ENCODE peak calls at places on chromosomes 5 and 9, in seven cellular contexts. K is GM23338; N is heart left ventricle; W is IMR-90; B is CD8-positive, alpha-beta T cell; Q is gastrocnemius medialis; H is brain microvascular endothelial cell. I is an unnamed sample.
A peak's percentile ranks its signal among the peaks of the same experiment; 100 is the strongest.

GRCh38 chr5:134539732-134540131 is 14.3 kb downstream of the JADE2 start:
- DNase-seq in K (peak; percentile 96), N (peak; percentile 11), W (no peak), B (no peak), Q (no peak), H (no peak), I (no peak)

GRCh38 chr5:151570058-151570457 is 21.1 kb downstream of the FAT2 start:
- DNase-seq in K (no peak), N (no peak), W (no peak), B (no peak), Q (no peak), H (no peak), I (no peak)

GRCh38 chr5:14959443-14960119 is 88.0 kb upstream of the ANKH start:
- DNase-seq in K (peak; percentile 6), N (no peak), W (no peak), B (no peak), Q (no peak), H (peak; percentile 1), I (no peak)

GRCh38 chr5:17316973-17317459 is 99.6 kb downstream of the BASP1 start:
- DNase-seq in K (no peak), N (no peak), W (peak; percentile 23), B (no peak), Q (no peak), H (peak; percentile 29), I (no peak)

GRCh38 chr9:121566401-121567141 is 66.9 kb upstream of the GGTA1 start:
- DNase-seq in K (no peak), N (peak; percentile 78), W (peak; percentile 79), B (no peak), Q (peak; percentile 93), H (peak; percentile 70), I (no peak)

GRCh38 chr9:127976498-127976897 is 4.3 kb downstream of the EEIG1 start:
- DNase-seq in K (no peak), N (peak; percentile 27), W (no peak), B (no peak), Q (peak; percentile 60), H (no peak), I (peak; percentile 81)

GRCh38 chr5:55303238-55303690 is 4.2 kb downstream of the DHX29 start:
- DNase-seq in K (no peak), N (no peak), W (peak; percentile 93), B (no peak), Q (no peak), H (peak; percentile 51), I (no peak)

GRCh38 chr9:16611001-16611400 is 259.5 kb downstream of the BNC2 start:
- DNase-seq in K (no peak), N (no peak), W (no peak), B (no peak), Q (no peak), H (no peak), I (no peak)

GRCh38 chr5:6728011-6728794 is 15.0 kb downstream of the TENT4A start:
- DNase-seq in K (peak; percentile 56), N (no peak), W (no peak), B (no peak), Q (no peak), H (no peak), I (peak; percentile 50)

GRCh38 chr9:84839538-84839937 is 170.0 kb downstream of the NTRK2 start:
- DNase-seq in K (no peak), N (no peak), W (no peak), B (no peak), Q (no peak), H (peak; percentile 30), I (no peak)

GRCh38 chr9:135450956-135451355 is 28.6 kb upstream of the PPP1R26 start:
- DNase-seq in K (no peak), N (no peak), W (no peak), B (no peak), Q (no peak), H (no peak), I (no peak)

GRCh38 chr5:170757669-170758068 is 25.9 kb upstream of the GABRP start:
- DNase-seq in K (no peak), N (no peak), W (no peak), B (no peak), Q (no peak), H (no peak), I (no peak)

GRCh38 chr9:137666505-137666809 is 47.7 kb downstream of the EHMT1 start:
- DNase-seq in K (no peak), N (no peak), W (no peak), B (no peak), Q (no peak), H (no peak), I (no peak)

GRCh38 chr5:52783226-52783959 is 4.3 kb upstream of the ITGA1 start:
- DNase-seq in K (no peak), N (peak; percentile 67), W (no peak), B (no peak), Q (no peak), H (no peak), I (peak; percentile 49)

GRCh38 chr5:100856462-100856861 is 46.6 kb downstream of the ST8SIA4 start:
- DNase-seq in K (no peak), N (no peak), W (no peak), B (no peak), Q (no peak), H (no peak), I (no peak)

GRCh38 chr5:164518741-164519080 is 1013.3 kb downstream of the MAT2B start:
- DNase-seq in K (no peak), N (no peak), W (no peak), B (no peak), Q (no peak), H (no peak), I (no peak)

GRCh38 chr5:154143121-154143725 is 47.3 kb upstream of the GALNT10 start:
- DNase-seq in K (no peak), N (no peak), W (no peak), B (no peak), Q (no peak), H (no peak), I (no peak)

GRCh38 chr5:108344103-108344822 is 37.6 kb downstream of the FBXL17 start:
- DNase-seq in K (no peak), N (no peak), W (no peak), B (no peak), Q (no peak), H (no peak), I (no peak)

GRCh38 chr5:108341866-108342265 is 40.0 kb downstream of the FBXL17 start:
- DNase-seq in K (no peak), N (no peak), W (peak; percentile 3), B (no peak), Q (no peak), H (no peak), I (no peak)

GRCh38 chr5:108340131-108340530 is 41.8 kb downstream of the FBXL17 start:
- DNase-seq in K (no peak), N (no peak), W (no peak), B (no peak), Q (no peak), H (no peak), I (no peak)

GRCh38 chr5:108345541-108346171 is 36.2 kb downstream of the FBXL17 start:
- DNase-seq in K (peak; percentile 68), N (no peak), W (peak; percentile 67), B (no peak), Q (no peak), H (no peak), I (no peak)
- TF ChIP-seq CTCF in K (no peak), N (peak; percentile 49), W (peak; percentile 54), B (peak; percentile 72), Q (peak; percentile 46), H (no peak), I (peak; percentile 60)

GRCh38 chr9:130010151-130010988 is 32.6 kb downstream of the FNBP1 start:
- DNase-seq in K (no peak), N (no peak), W (no peak), B (no peak), Q (no peak), H (no peak), I (no peak)
- H3K27ac ChIP-seq in K (peak overlapping the region; percentile 40), N (no peak overlapping the region), W (no peak overlapping the region), B (no peak overlapping the region), Q (no peak overlapping the region), H (no peak overlapping the region), I (no peak overlapping the region)

DNA sequence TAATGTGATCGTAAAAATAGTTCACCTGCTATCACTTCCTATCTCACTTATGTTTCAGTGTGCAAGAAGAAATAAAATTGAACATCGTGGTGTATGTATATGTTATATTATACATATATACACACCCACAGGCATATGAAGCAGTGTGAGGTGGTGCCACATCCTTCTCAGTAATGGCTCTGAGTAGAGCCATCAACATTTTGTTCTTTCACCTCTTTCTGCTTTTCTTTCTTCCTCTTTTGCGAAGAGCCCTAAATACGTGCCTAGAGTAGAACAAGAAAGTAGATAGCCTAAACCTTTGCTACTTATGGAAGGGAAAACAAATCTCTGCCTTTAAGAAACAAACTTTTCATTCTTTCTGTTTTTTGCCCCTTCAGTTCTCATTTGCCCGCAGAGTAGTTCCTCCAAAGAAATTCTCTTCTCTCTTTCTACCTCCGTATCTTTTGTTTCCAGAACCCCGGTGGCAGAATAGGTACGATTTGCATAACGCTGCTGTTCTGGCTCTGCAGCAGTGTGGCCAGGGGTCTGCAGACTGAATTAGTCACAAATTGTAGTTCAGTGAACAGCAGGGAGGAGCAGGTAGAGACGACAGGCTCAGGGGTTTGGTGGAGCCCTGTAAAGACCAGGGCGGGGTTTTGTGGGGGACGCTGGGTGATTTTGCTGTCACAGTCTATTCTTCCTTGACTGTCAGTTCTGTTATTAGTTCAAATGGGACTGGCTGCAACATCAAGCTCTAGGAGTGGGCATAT is 40.5 kb upstream of the PJA2 start:
- DNase-seq in K (peak; percentile 37), N (no peak), W (no peak), B (no peak), Q (no peak), H (no peak), I (no peak)
- H3K4me3 ChIP-seq in K (no peak overlapping the region), N (no peak overlapping the region), W (no peak overlapping the region), B (no peak overlapping the region), Q (no peak overlapping the region), H (no peak overlapping the region), I (no peak overlapping the region)

DNA sequence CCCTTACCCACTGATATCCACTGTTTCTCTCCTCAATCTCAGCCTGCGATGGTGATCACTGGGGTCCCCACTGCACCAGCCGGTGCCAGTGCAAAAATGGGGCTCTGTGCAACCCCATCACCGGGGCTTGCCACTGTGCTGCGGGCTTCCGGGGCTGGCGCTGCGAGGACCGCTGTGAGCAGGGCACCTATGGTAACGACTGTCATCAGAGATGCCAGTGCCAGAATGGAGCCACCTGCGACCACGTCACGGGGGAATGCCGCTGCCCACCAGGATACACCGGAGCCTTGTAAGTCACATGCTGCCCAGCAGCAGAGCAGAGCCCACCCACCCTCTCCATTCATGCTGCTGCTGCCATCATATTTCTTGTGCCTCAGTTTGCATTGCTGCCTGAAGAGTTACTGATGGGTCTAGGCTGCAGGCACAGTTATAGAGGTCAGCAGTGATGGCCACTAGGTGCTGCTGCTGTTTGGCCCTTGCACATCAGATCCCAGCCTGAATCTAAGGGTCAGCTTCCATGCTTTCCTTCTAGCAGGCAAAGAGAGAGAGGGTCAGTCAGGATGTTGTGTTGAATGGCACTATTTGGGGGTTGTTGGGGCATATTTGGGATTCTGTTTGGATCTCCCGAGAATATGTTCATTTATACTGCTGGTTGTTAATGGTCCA is 106.0 kb downstream of the MEGF10 start:
- DNase-seq in K (peak; percentile 30), N (no peak), W (no peak), B (no peak), Q (no peak), H (no peak), I (no peak)
- TF ChIP-seq CTCF in K (peak; percentile 58), N (no peak), W (no peak), B (no peak), Q (no peak), H (peak; percentile 23), I (no peak)

DNA sequence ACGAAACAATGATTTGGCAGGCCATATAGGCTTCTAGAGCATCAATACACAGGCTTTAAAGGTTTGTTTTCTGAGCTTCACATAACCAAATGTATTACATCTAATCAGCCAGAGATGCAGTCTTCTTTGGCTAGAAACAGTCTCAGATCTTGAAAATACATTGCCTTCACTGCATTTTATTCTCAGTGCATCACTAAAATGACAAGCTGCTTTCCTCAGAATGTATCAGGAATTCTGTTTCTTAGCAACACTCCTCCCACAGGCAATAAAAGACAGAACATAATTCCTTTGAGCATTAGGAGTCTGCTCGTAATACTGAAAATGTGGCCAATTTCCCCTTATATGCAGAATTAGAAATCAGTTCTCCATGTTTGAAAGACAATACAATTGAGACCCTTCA is 36.9 kb downstream of the FEM1C start:
- DNase-seq in K (no peak), N (no peak), W (peak; percentile 52), B (no peak), Q (no peak), H (no peak), I (no peak)
- H3K27ac ChIP-seq in K (no peak overlapping the region), N (no peak overlapping the region), W (no peak overlapping the region), B (no peak overlapping the region), Q (no peak overlapping the region), H (no peak overlapping the region), I (no peak overlapping the region)